ENCODE peak calls at places on chromosomes 16 and 17, in four cellular contexts. U is CD4-positive, alpha-beta T cell; M is stomach; G is CD8-positive, alpha-beta T cell. N is an unnamed sample. For H3K9me3, the result is how much of the 10 kb centered on the place peaks cover.

GRCh38 chr16:56931253-56931768 is 631 bp upstream of the HERPUD1 start:
- DNase-seq in U (no peak), M (peak), G (no peak), N (peak)

GRCh38 chr17:16443390-16444257 is 28.3 kb downstream of the TRPV2 start:
- DNase-seq in U (no peak), M (no peak), G (no peak), N (peak)

GRCh38 chr16:12157510-12158093 is 181.1 kb downstream of the SNX29 start:
- DNase-seq in U (no peak), M (no peak), G (no peak), N (no peak)

GRCh38 chr16:11613381-11614303 is 26.9 kb upstream of the LITAF start:
- DNase-seq in U (no peak), M (peak), G (no peak), N (no peak)

GRCh38 chr17:50290074-50290702 is 15.9 kb downstream of the TMEM92 start:
- DNase-seq in U (no peak), M (peak), G (no peak), N (no peak)

GRCh38 chr17:56983380-56983779 is 5.4 kb downstream of the SCPEP1 start:
- DNase-seq in U (no peak), M (no peak), G (no peak), N (no peak)

GRCh38 chr17:50660042-50660886 is 25.6 kb downstream of the ABCC3 start:
- DNase-seq in U (no peak), M (peak), G (no peak), N (no peak)

GRCh38 chr17:43531955-43532354 is 14.2 kb downstream of the ETV4 start:
- DNase-seq in U (no peak), M (no peak), G (no peak), N (no peak)

GRCh38 chr17:62671553-62671952 is 44.1 kb downstream of the MRC2 start:
- DNase-seq in U (no peak), M (peak), G (no peak), N (no peak)

GRCh38 chr17:56358651-56359050 is 205.4 kb downstream of the ANKFN1 start:
- DNase-seq in U (no peak), M (no peak), G (no peak), N (no peak)

GRCh38 chr17:76385892-76386786 is 1.7 kb downstream of the SPHK1 start:
- DNase-seq in U (peak), M (peak), G (peak), N (peak)

GRCh38 chr16:62597874-62598273 is 561.6 kb upstream of the CDH8 start:
- DNase-seq in U (no peak), M (no peak), G (no peak), N (no peak)

GRCh38 chr16:62602790-62603189 is 566.6 kb upstream of the CDH8 start:
- DNase-seq in U (no peak), M (no peak), G (no peak), N (no peak)
- H3K9me3 ChIP-seq in U (under half), M (under half), G (under half), N (under half)

GRCh38 chr16:6827931-6828330 is 504.7 kb upstream of the RBFOX1 start:
- DNase-seq in U (no peak), M (no peak), G (no peak), N (no peak)
- H3K9me3 ChIP-seq in U (under half), M (under half), G (under half), N (under half)

DNA sequence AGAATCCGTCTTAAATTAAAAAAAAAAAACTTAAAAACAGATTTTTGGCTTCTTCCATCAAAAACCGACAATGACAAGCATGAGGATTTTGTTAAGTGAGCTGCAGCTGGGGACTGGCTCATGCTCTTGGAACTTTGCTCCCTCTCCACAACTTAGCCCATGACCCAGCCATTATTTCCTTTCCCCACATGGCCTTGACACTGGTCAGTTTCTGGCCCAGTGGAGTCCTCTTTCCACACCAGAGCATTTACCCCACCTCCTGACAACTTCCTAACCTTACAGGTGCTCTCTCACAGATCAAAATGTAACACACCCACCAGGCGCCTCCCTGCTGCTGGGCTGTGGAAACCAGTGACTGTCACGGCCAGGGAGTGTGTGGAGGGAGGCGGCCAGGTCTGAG is 62.7 kb upstream of the ZNF267 start:
- DNase-seq in U (no peak), M (no peak), G (no peak), N (no peak)
- H3K9me3 ChIP-seq in U (under half), M (under half), G (under half), N (under half)

GRCh38 chr16:3292604-3293003 is 9.3 kb downstream of the ZNF263 start:
- DNase-seq in U (no peak), M (no peak), G (no peak), N (no peak)

GRCh38 chr16:3285131-3285530 is 1.8 kb downstream of the ZNF263 start:
- DNase-seq in U (no peak), M (no peak), G (no peak), N (no peak)

GRCh38 chr16:3295783-3296182 is 9.4 kb downstream of the TIGD7 start:
- DNase-seq in U (no peak), M (no peak), G (no peak), N (no peak)

GRCh38 chr16:3295209-3295608 is 10.0 kb downstream of the TIGD7 start:
- DNase-seq in U (no peak), M (no peak), G (no peak), N (no peak)

GRCh38 chr16:3289998-3290673 is 6.8 kb downstream of the ZNF263 start:
- DNase-seq in U (no peak), M (no peak), G (no peak), N (no peak)
- H3K9me3 ChIP-seq in U (half or more), M (half or more), G (under half), N (under half)

DNA sequence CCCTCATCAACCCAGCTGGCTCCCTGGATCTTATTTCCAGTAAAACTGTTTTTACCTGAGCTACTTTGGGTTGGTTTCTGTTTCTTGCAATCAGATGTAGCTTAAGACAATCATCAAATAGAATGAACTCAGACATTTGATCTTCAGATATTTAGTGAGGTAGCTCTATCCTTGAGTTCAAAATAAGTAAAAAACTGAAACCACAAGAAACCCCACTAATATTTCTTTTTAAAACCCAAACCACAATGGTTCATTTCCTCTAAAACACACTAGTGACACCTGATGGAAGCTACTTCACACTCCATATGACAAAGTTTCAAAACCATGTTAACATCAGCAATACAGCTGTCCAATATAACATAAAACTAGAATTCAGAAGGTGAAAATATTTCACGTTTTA is 37.8 kb downstream of the CACNG1 start:
- DNase-seq in U (no peak), M (no peak), G (no peak), N (no peak)
- H3K9me3 ChIP-seq in U (under half), M (under half), G (under half), N (under half)

DNA sequence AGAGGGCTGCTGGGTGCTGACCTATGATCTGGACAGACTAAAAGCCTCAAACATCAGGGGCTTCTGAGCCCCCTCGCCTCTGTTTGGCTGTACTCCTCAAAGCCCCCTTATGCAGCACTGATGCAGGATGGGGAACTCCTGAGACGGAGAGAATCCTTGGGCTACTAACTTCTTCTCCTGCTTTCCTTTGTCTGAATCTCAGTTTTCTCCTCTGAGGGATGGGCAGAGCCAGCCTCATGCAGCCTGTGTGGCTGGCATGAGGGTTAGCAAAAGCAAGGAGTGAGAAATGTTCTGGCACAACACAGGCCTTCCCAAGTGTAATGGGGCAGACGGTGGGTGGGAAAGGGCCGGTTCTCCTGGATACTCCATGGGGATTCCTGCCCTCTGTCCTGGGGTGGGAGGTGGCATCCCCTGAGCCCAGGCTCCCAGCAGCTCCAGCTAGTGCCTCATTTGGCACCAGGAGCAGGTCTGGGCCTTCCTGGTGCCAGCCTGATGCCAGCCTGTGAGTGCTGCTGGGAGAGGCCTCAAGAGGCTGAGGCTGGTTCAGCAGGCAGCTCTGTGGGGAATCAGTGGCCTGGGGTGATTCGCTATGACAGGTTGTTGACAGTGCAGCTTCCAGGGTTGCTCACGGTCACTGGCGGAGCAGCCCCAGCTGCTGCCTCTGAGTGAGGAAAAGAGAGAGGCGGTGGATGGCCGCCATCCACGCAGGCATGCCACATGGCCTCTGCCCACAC is 4.0 kb upstream of the BRD7 start:
- DNase-seq in U (no peak), M (no peak), G (no peak), N (no peak)
- H3K9me3 ChIP-seq in U (under half), M (under half), G (under half), N (under half)

DNA sequence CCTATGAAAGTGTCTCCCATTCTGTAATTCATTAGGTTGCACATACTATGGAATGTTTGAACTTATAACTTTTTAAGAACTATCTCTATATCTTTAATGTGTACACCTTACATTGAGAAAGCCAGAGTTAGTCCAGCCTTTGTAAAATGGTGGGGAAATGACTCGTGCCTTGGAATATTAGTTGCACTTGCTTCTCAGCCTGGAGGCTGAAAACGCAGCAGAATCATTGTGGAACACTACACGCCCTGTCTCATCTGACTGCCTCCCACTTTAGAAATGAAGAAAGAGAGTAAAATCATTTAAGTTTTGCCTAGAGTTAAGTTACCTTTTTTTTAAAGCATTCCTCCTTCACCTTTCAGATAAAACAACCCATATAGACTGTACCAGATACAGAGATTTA is 90.7 kb upstream of the WSB1 start:
- DNase-seq in U (no peak), M (no peak), G (no peak), N (no peak)
- H3K9me3 ChIP-seq in U (under half), M (under half), G (under half), N (under half)

GRCh38 chr16:72072514-72073342 is 9.7 kb downstream of the HPR start:
- DNase-seq in U (no peak), M (no peak), G (no peak), N (no peak)
- H3K9me3 ChIP-seq in U (under half), M (under half), G (under half), N (under half)

GRCh38 chr16:35602116-35602515 is 2142.7 kb downstream of the TP53TG3F start:
- DNase-seq in U (no peak), M (no peak), G (no peak), N (no peak)
- H3K9me3 ChIP-seq in U (under half), M (under half), G (under half), N (under half)

DNA sequence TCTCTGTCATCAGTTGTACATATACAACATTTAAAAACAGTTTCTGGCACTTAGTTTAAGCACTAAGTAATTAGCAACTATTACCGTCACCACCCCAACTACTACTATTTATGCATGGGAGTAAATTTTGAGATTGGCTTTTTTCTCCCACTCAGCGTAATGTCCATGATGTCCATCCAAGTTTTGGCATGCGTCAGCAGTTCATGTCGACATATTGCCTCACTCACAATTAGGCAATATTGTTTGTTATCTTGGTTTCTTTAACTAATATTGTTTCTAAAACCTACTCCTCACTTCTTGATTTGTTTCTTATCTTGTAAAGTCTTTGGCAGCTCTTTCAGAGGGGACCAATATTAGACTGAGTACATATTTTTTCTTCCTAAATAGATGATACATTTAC is 131.3 kb downstream of the KCNJ18 start:
- DNase-seq in U (no peak), M (no peak), G (no peak), N (no peak)
- H3K9me3 ChIP-seq in U (under half), M (under half), G (under half), N (under half)